ENCODE peak calls at places on chromosomes 1 and 21, in six cellular contexts. One of them, this sample, is unnamed.

GRCh38 chr1:156675271-156675708 is 1.9 kb downstream of the NES start:
- DNase-seq in lower lobe of right lung: no peak
- DNase-seq in heart left ventricle: no peak
- DNase-seq in fibroblast of mammary gland: peak
- DNase-seq in neural crest cell: no peak
- DNase-seq in ovary: no peak
- DNase-seq in this sample: no peak

GRCh38 chr1:6033986-6034749 is 11.5 kb upstream of the KCNAB2 start:
- DNase-seq in neural crest cell: peak
- DNase-seq in ovary: no peak
- DNase-seq in fibroblast of mammary gland: peak
- DNase-seq in lower lobe of right lung: peak
- DNase-seq in heart left ventricle: peak
- DNase-seq in this sample: peak

GRCh38 chr1:153741946-153742345 is 14.1 kb downstream of the INTS3 start:
- DNase-seq in neural crest cell: no peak
- DNase-seq in heart left ventricle: no peak
- DNase-seq in ovary: no peak
- DNase-seq in fibroblast of mammary gland: peak
- DNase-seq in lower lobe of right lung: no peak
- DNase-seq in this sample: no peak

GRCh38 chr1:159869173-159869572 is 6.7 kb upstream of the VSIG8 start:
- DNase-seq in neural crest cell: no peak
- DNase-seq in heart left ventricle: no peak
- DNase-seq in ovary: peak
- DNase-seq in fibroblast of mammary gland: peak
- DNase-seq in lower lobe of right lung: no peak
- DNase-seq in this sample: peak

GRCh38 chr21:28345934-28346333 is 646.7 kb downstream of the LTN1 start:
- DNase-seq in fibroblast of mammary gland: no peak
- DNase-seq in ovary: no peak
- DNase-seq in lower lobe of right lung: no peak
- DNase-seq in heart left ventricle: no peak
- DNase-seq in neural crest cell: no peak
- DNase-seq in this sample: no peak

GRCh38 chr21:41426656-41427311 is 745 bp downstream of the MX1 start:
- DNase-seq in lower lobe of right lung: no peak
- DNase-seq in ovary: peak
- DNase-seq in fibroblast of mammary gland: no peak
- DNase-seq in heart left ventricle: no peak
- DNase-seq in neural crest cell: no peak
- DNase-seq in this sample: no peak

GRCh38 chr1:246748867-246749266 is 24.7 kb downstream of the SCCPDH start:
- DNase-seq in fibroblast of mammary gland: peak
- DNase-seq in heart left ventricle: no peak
- DNase-seq in neural crest cell: no peak
- DNase-seq in lower lobe of right lung: no peak
- DNase-seq in ovary: no peak
- DNase-seq in this sample: peak

GRCh38 chr21:32386195-32386870 is 6.5 kb downstream of the URB1 start:
- DNase-seq in neural crest cell: no peak
- DNase-seq in heart left ventricle: no peak
- DNase-seq in fibroblast of mammary gland: no peak
- DNase-seq in lower lobe of right lung: no peak
- DNase-seq in ovary: no peak
- DNase-seq in this sample: peak

GRCh38 chr1:170743083-170743482 is 79.2 kb downstream of the PRRX1 start:
- DNase-seq in heart left ventricle: no peak
- DNase-seq in lower lobe of right lung: no peak
- DNase-seq in neural crest cell: no peak
- DNase-seq in ovary: no peak
- DNase-seq in fibroblast of mammary gland: no peak
- DNase-seq in this sample: no peak

GRCh38 chr1:2406451-2407041 is 5.8 kb downstream of the PEX10 start:
- DNase-seq in ovary: no peak
- DNase-seq in neural crest cell: no peak
- DNase-seq in fibroblast of mammary gland: no peak
- DNase-seq in heart left ventricle: no peak
- DNase-seq in lower lobe of right lung: no peak
- DNase-seq in this sample: no peak

GRCh38 chr1:53071167-53071865 is 9.3 kb downstream of the PODN start:
- DNase-seq in neural crest cell: no peak
- DNase-seq in heart left ventricle: peak
- DNase-seq in fibroblast of mammary gland: no peak
- DNase-seq in ovary: peak
- DNase-seq in lower lobe of right lung: peak
- DNase-seq in this sample: no peak

GRCh38 chr1:92291372-92291999 is 7.3 kb downstream of the GLMN start:
- DNase-seq in fibroblast of mammary gland: peak
- DNase-seq in neural crest cell: peak
- DNase-seq in ovary: no peak
- DNase-seq in heart left ventricle: no peak
- DNase-seq in lower lobe of right lung: no peak
- DNase-seq in this sample: peak

GRCh38 chr21:27564684-27565280 is 597.9 kb upstream of the ADAMTS5 start:
- DNase-seq in heart left ventricle: no peak
- DNase-seq in lower lobe of right lung: no peak
- DNase-seq in fibroblast of mammary gland: peak
- DNase-seq in ovary: peak
- DNase-seq in neural crest cell: peak
- DNase-seq in this sample: peak

GRCh38 chr1:53619811-53620619 is 118.9 kb downstream of the GLIS1 start:
- DNase-seq in ovary: no peak
- DNase-seq in heart left ventricle: peak
- DNase-seq in neural crest cell: no peak
- DNase-seq in lower lobe of right lung: no peak
- DNase-seq in fibroblast of mammary gland: peak
- DNase-seq in this sample: no peak

GRCh38 chr1:93033785-93034184 is 45.3 kb upstream of the MTF2 start:
- DNase-seq in neural crest cell: no peak
- DNase-seq in ovary: no peak
- DNase-seq in fibroblast of mammary gland: no peak
- DNase-seq in heart left ventricle: no peak
- DNase-seq in lower lobe of right lung: no peak
- DNase-seq in this sample: no peak

GRCh38 chr1:26084091-26084561 is 16.7 kb upstream of the TRIM63 start:
- DNase-seq in neural crest cell: no peak
- DNase-seq in ovary: no peak
- DNase-seq in heart left ventricle: no peak
- DNase-seq in lower lobe of right lung: no peak
- DNase-seq in fibroblast of mammary gland: no peak
- DNase-seq in this sample: no peak

GRCh38 chr1:26373281-26373680 is 731 bp upstream of the ZNF683 start:
- DNase-seq in heart left ventricle: no peak
- DNase-seq in neural crest cell: no peak
- DNase-seq in fibroblast of mammary gland: no peak
- DNase-seq in ovary: no peak
- DNase-seq in lower lobe of right lung: no peak
- DNase-seq in this sample: no peak

GRCh38 chr1:213568929-213569815 is 418.6 kb upstream of the PROX1 start:
- DNase-seq in neural crest cell: no peak
- DNase-seq in lower lobe of right lung: no peak
- DNase-seq in heart left ventricle: no peak
- DNase-seq in fibroblast of mammary gland: no peak
- DNase-seq in ovary: no peak
- DNase-seq in this sample: no peak

GRCh38 chr1:9280015-9280860 is 12.5 kb upstream of the SPSB1 start:
- DNase-seq in heart left ventricle: peak
- DNase-seq in neural crest cell: no peak
- DNase-seq in lower lobe of right lung: no peak
- DNase-seq in ovary: peak
- DNase-seq in fibroblast of mammary gland: peak
- DNase-seq in this sample: peak

GRCh38 chr1:155261401-155261887 is 716 bp downstream of the SCAMP3 start:
- DNase-seq in neural crest cell: no peak
- DNase-seq in heart left ventricle: no peak
- DNase-seq in ovary: no peak
- DNase-seq in lower lobe of right lung: no peak
- DNase-seq in fibroblast of mammary gland: no peak
- DNase-seq in this sample: no peak

GRCh38 chr21:42218836-42219605 is at the start of gene ABCG1:
- DNase-seq in lower lobe of right lung: peak
- DNase-seq in fibroblast of mammary gland: no peak
- DNase-seq in ovary: no peak
- DNase-seq in heart left ventricle: no peak
- DNase-seq in neural crest cell: no peak
- DNase-seq in this sample: peak

GRCh38 chr1:17274186-17275170 is 25.6 kb downstream of the PADI3 start:
- DNase-seq in neural crest cell: peak
- DNase-seq in lower lobe of right lung: peak
- DNase-seq in fibroblast of mammary gland: peak
- DNase-seq in ovary: no peak
- DNase-seq in heart left ventricle: no peak
- DNase-seq in this sample: peak

GRCh38 chr1:53503433-53503925 is 44.3 kb downstream of the DMRTB1 start:
- DNase-seq in ovary: no peak
- DNase-seq in lower lobe of right lung: no peak
- DNase-seq in neural crest cell: no peak
- DNase-seq in fibroblast of mammary gland: no peak
- DNase-seq in heart left ventricle: no peak
- DNase-seq in this sample: no peak

GRCh38 chr1:165496493-165496892 is 47.3 kb upstream of the LRRC52 start:
- DNase-seq in fibroblast of mammary gland: no peak
- DNase-seq in heart left ventricle: no peak
- DNase-seq in ovary: no peak
- DNase-seq in lower lobe of right lung: no peak
- DNase-seq in neural crest cell: no peak
- DNase-seq in this sample: no peak

GRCh38 chr1:203638914-203639313 is 12.3 kb downstream of the ATP2B4 start:
- DNase-seq in fibroblast of mammary gland: peak
- DNase-seq in neural crest cell: no peak
- DNase-seq in ovary: no peak
- DNase-seq in lower lobe of right lung: no peak
- DNase-seq in heart left ventricle: no peak
- DNase-seq in this sample: no peak

DNA sequence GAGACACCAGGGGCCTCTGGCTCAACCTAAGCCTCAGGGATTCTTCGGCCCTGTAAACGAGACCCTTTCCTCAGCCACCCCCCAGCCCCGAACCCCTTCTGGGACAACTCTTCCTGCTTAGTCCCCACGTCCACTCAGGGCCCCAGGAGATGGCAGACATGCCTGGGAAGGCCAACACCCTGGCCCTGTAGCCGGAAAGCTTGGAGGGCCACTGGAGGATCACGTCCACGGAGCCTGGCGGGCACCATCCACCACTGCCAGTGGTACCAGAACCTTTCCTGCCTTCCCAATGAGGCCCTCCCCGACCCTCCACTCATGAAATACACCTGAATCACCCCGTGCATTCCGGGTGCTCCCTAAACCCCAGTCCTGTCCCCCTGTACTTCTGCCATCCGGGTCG is 2.0 kb downstream of the AURKAIP1 start:
- DNase-seq in fibroblast of mammary gland: no peak
- DNase-seq in neural crest cell: no peak
- DNase-seq in ovary: no peak
- DNase-seq in lower lobe of right lung: no peak
- DNase-seq in heart left ventricle: no peak
- DNase-seq in this sample: no peak
- TF ChIP-seq CTCF in fibroblast of mammary gland: no peak
- TF ChIP-seq CTCF in neural crest cell: no peak
- TF ChIP-seq CTCF in ovary: no peak
- TF ChIP-seq CTCF in lower lobe of right lung: no peak
- TF ChIP-seq CTCF in heart left ventricle: no peak
- TF ChIP-seq CTCF in this sample: no peak

DNA sequence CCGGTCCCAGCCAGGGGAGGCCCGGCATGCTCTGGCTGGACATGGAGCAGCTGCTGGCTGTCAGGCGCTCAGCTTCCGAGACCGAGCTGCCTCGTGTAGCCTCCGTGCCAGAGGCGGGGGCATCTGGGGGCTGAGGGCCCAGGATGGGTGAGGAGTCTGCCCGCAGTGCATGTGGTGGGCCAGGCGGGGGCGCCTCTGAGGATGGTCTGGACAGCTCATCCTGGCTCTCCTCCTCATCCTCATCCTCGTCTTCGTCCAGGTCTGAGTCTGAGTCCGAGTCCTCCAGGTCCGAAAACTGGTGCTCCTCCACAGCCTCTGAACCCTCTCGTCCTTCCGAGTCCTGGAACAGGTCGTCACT is 28.9 kb upstream of the EDN2 start:
- DNase-seq in fibroblast of mammary gland: no peak
- DNase-seq in lower lobe of right lung: no peak
- DNase-seq in ovary: no peak
- DNase-seq in neural crest cell: no peak
- DNase-seq in heart left ventricle: peak
- DNase-seq in this sample: no peak
- TF ChIP-seq CTCF in fibroblast of mammary gland: peak
- TF ChIP-seq CTCF in lower lobe of right lung: peak
- TF ChIP-seq CTCF in ovary: no peak
- TF ChIP-seq CTCF in neural crest cell: peak
- TF ChIP-seq CTCF in heart left ventricle: peak
- TF ChIP-seq CTCF in this sample: peak

GRCh38 chr1:81144240-81144639 is 656.5 kb upstream of the ADGRL2 start:
- DNase-seq in lower lobe of right lung: no peak
- DNase-seq in heart left ventricle: no peak
- DNase-seq in ovary: no peak
- DNase-seq in neural crest cell: no peak
- DNase-seq in fibroblast of mammary gland: peak
- DNase-seq in this sample: no peak

GRCh38 chr1:81142099-81142776 is 658.5 kb upstream of the ADGRL2 start:
- DNase-seq in neural crest cell: no peak
- DNase-seq in heart left ventricle: no peak
- DNase-seq in ovary: no peak
- DNase-seq in lower lobe of right lung: no peak
- DNase-seq in fibroblast of mammary gland: peak
- DNase-seq in this sample: peak
- TF ChIP-seq CTCF in neural crest cell: no peak
- TF ChIP-seq CTCF in heart left ventricle: no peak
- TF ChIP-seq CTCF in ovary: no peak
- TF ChIP-seq CTCF in lower lobe of right lung: no peak
- TF ChIP-seq CTCF in fibroblast of mammary gland: no peak
- TF ChIP-seq CTCF in this sample: no peak

GRCh38 chr1:54846301-54846700 is 40.7 kb downstream of the DHCR24 start:
- DNase-seq in neural crest cell: no peak
- DNase-seq in fibroblast of mammary gland: no peak
- DNase-seq in ovary: no peak
- DNase-seq in heart left ventricle: no peak
- DNase-seq in lower lobe of right lung: no peak
- DNase-seq in this sample: no peak

GRCh38 chr1:54846716-54847284 is 40.2 kb downstream of the DHCR24 start:
- DNase-seq in ovary: no peak
- DNase-seq in lower lobe of right lung: no peak
- DNase-seq in fibroblast of mammary gland: no peak
- DNase-seq in neural crest cell: no peak
- DNase-seq in heart left ventricle: no peak
- DNase-seq in this sample: no peak

GRCh38 chr1:54850082-54850730 is 36.8 kb downstream of the DHCR24 start:
- DNase-seq in heart left ventricle: no peak
- DNase-seq in lower lobe of right lung: no peak
- DNase-seq in neural crest cell: no peak
- DNase-seq in ovary: no peak
- DNase-seq in fibroblast of mammary gland: no peak
- DNase-seq in this sample: no peak

GRCh38 chr1:54849219-54850081 is 37.5 kb downstream of the DHCR24 start:
- DNase-seq in lower lobe of right lung: no peak
- DNase-seq in ovary: no peak
- DNase-seq in neural crest cell: no peak
- DNase-seq in heart left ventricle: no peak
- DNase-seq in fibroblast of mammary gland: no peak
- DNase-seq in this sample: no peak

GRCh38 chr1:54848134-54848948 is 38.7 kb downstream of the DHCR24 start:
- DNase-seq in ovary: no peak
- DNase-seq in heart left ventricle: no peak
- DNase-seq in neural crest cell: no peak
- DNase-seq in lower lobe of right lung: no peak
- DNase-seq in fibroblast of mammary gland: no peak
- DNase-seq in this sample: no peak
- TF ChIP-seq CTCF in ovary: no peak
- TF ChIP-seq CTCF in heart left ventricle: no peak
- TF ChIP-seq CTCF in neural crest cell: no peak
- TF ChIP-seq CTCF in lower lobe of right lung: no peak
- TF ChIP-seq CTCF in fibroblast of mammary gland: no peak
- TF ChIP-seq CTCF in this sample: no peak